ENCODE peak calls at places on chromosomes 6 and 20, in eight cellular contexts. One of them, this sample, is unnamed.

GRCh38 chr6:48474764-48475674 is 364.0 kb upstream of the PTCHD4 start:
- DNase-seq in brain microvascular endothelial cell: no peak
- DNase-seq in epithelial cell of esophagus: peak; percentile 83
- DNase-seq in tibial artery: no peak
- DNase-seq in stimulated activated CD4-positive, alpha-beta T cell treated with anti-CD3 and anti-CD28 coated beads, TNF-alpha, amount 100 ng/mL, for 24 hours: no peak
- DNase-seq in cardiac muscle cell: peak; percentile 54
- DNase-seq in activated T-helper 1 cell treated with anti-CD3 and anti-CD28 coated beads, Interleukin-2, amount 50 U/mL, for 16 hours: no peak
- DNase-seq in Calu3: no peak
- DNase-seq in this sample: no peak

GRCh38 chr6:104050455-104050854 is 809.3 kb downstream of the HACE1 start:
- DNase-seq in Calu3: no peak
- DNase-seq in activated T-helper 1 cell treated with anti-CD3 and anti-CD28 coated beads, Interleukin-2, amount 50 U/mL, for 16 hours: no peak
- DNase-seq in brain microvascular endothelial cell: no peak
- DNase-seq in cardiac muscle cell: no peak
- DNase-seq in tibial artery: no peak
- DNase-seq in epithelial cell of esophagus: peak; percentile 18
- DNase-seq in stimulated activated CD4-positive, alpha-beta T cell treated with anti-CD3 and anti-CD28 coated beads, TNF-alpha, amount 100 ng/mL, for 24 hours: no peak
- DNase-seq in this sample: no peak

GRCh38 chr6:9200712-9201111 is 765.4 kb upstream of the SLC35B3 start:
- DNase-seq in stimulated activated CD4-positive, alpha-beta T cell treated with anti-CD3 and anti-CD28 coated beads, TNF-alpha, amount 100 ng/mL, for 24 hours: no peak
- DNase-seq in Calu3: no peak
- DNase-seq in tibial artery: no peak
- DNase-seq in epithelial cell of esophagus: no peak
- DNase-seq in activated T-helper 1 cell treated with anti-CD3 and anti-CD28 coated beads, Interleukin-2, amount 50 U/mL, for 16 hours: no peak
- DNase-seq in cardiac muscle cell: no peak
- DNase-seq in brain microvascular endothelial cell: no peak
- DNase-seq in this sample: no peak

GRCh38 chr6:126054258-126054702 is 67.9 kb downstream of the TRMT11 start:
- DNase-seq in epithelial cell of esophagus: no peak
- DNase-seq in tibial artery: no peak
- DNase-seq in stimulated activated CD4-positive, alpha-beta T cell treated with anti-CD3 and anti-CD28 coated beads, TNF-alpha, amount 100 ng/mL, for 24 hours: no peak
- DNase-seq in activated T-helper 1 cell treated with anti-CD3 and anti-CD28 coated beads, Interleukin-2, amount 50 U/mL, for 16 hours: no peak
- DNase-seq in Calu3: no peak
- DNase-seq in brain microvascular endothelial cell: peak; percentile 37
- DNase-seq in cardiac muscle cell: peak; percentile 37
- DNase-seq in this sample: no peak

GRCh38 chr6:144662812-144663211 is 377.7 kb downstream of the UTRN start:
- DNase-seq in stimulated activated CD4-positive, alpha-beta T cell treated with anti-CD3 and anti-CD28 coated beads, TNF-alpha, amount 100 ng/mL, for 24 hours: no peak
- DNase-seq in brain microvascular endothelial cell: no peak
- DNase-seq in Calu3: no peak
- DNase-seq in epithelial cell of esophagus: peak; percentile 58
- DNase-seq in tibial artery: no peak
- DNase-seq in activated T-helper 1 cell treated with anti-CD3 and anti-CD28 coated beads, Interleukin-2, amount 50 U/mL, for 16 hours: no peak
- DNase-seq in cardiac muscle cell: no peak
- DNase-seq in this sample: no peak

GRCh38 chr20:63772781-63773520 is 33.4 kb downstream of the SLC2A4RG start:
- DNase-seq in brain microvascular endothelial cell: no peak
- DNase-seq in Calu3: no peak
- DNase-seq in epithelial cell of esophagus: peak; percentile 16
- DNase-seq in activated T-helper 1 cell treated with anti-CD3 and anti-CD28 coated beads, Interleukin-2, amount 50 U/mL, for 16 hours: no peak
- DNase-seq in stimulated activated CD4-positive, alpha-beta T cell treated with anti-CD3 and anti-CD28 coated beads, TNF-alpha, amount 100 ng/mL, for 24 hours: no peak
- DNase-seq in cardiac muscle cell: no peak
- DNase-seq in tibial artery: no peak
- DNase-seq in this sample: no peak

GRCh38 chr20:32917191-32917950 is 58.6 kb downstream of the EFCAB8 start:
- DNase-seq in epithelial cell of esophagus: no peak
- DNase-seq in brain microvascular endothelial cell: no peak
- DNase-seq in activated T-helper 1 cell treated with anti-CD3 and anti-CD28 coated beads, Interleukin-2, amount 50 U/mL, for 16 hours: no peak
- DNase-seq in tibial artery: no peak
- DNase-seq in Calu3: no peak
- DNase-seq in stimulated activated CD4-positive, alpha-beta T cell treated with anti-CD3 and anti-CD28 coated beads, TNF-alpha, amount 100 ng/mL, for 24 hours: no peak
- DNase-seq in cardiac muscle cell: no peak
- DNase-seq in this sample: peak; percentile 31

GRCh38 chr20:14434379-14435136 is 97.1 kb upstream of the FLRT3 start:
- DNase-seq in activated T-helper 1 cell treated with anti-CD3 and anti-CD28 coated beads, Interleukin-2, amount 50 U/mL, for 16 hours: no peak
- DNase-seq in stimulated activated CD4-positive, alpha-beta T cell treated with anti-CD3 and anti-CD28 coated beads, TNF-alpha, amount 100 ng/mL, for 24 hours: no peak
- DNase-seq in cardiac muscle cell: no peak
- DNase-seq in Calu3: no peak
- DNase-seq in tibial artery: no peak
- DNase-seq in epithelial cell of esophagus: peak; percentile 99
- DNase-seq in brain microvascular endothelial cell: peak; percentile 17
- DNase-seq in this sample: no peak

GRCh38 chr6:19879663-19880062 is 42.5 kb downstream of the ID4 start:
- DNase-seq in tibial artery: no peak
- DNase-seq in brain microvascular endothelial cell: no peak
- DNase-seq in epithelial cell of esophagus: peak; percentile 11
- DNase-seq in cardiac muscle cell: no peak
- DNase-seq in activated T-helper 1 cell treated with anti-CD3 and anti-CD28 coated beads, Interleukin-2, amount 50 U/mL, for 16 hours: no peak
- DNase-seq in Calu3: no peak
- DNase-seq in stimulated activated CD4-positive, alpha-beta T cell treated with anti-CD3 and anti-CD28 coated beads, TNF-alpha, amount 100 ng/mL, for 24 hours: no peak
- DNase-seq in this sample: no peak

GRCh38 chr6:139751179-139751578 is 376.7 kb upstream of the CITED2 start:
- DNase-seq in epithelial cell of esophagus: peak; percentile 16
- DNase-seq in cardiac muscle cell: no peak
- DNase-seq in activated T-helper 1 cell treated with anti-CD3 and anti-CD28 coated beads, Interleukin-2, amount 50 U/mL, for 16 hours: no peak
- DNase-seq in Calu3: no peak
- DNase-seq in stimulated activated CD4-positive, alpha-beta T cell treated with anti-CD3 and anti-CD28 coated beads, TNF-alpha, amount 100 ng/mL, for 24 hours: no peak
- DNase-seq in brain microvascular endothelial cell: no peak
- DNase-seq in tibial artery: no peak
- DNase-seq in this sample: no peak

GRCh38 chr6:45538636-45539035 is 160.9 kb upstream of the SUPT3H start:
- DNase-seq in tibial artery: peak; percentile 65
- DNase-seq in epithelial cell of esophagus: no peak
- DNase-seq in stimulated activated CD4-positive, alpha-beta T cell treated with anti-CD3 and anti-CD28 coated beads, TNF-alpha, amount 100 ng/mL, for 24 hours: no peak
- DNase-seq in Calu3: no peak
- DNase-seq in cardiac muscle cell: peak; percentile 27
- DNase-seq in activated T-helper 1 cell treated with anti-CD3 and anti-CD28 coated beads, Interleukin-2, amount 50 U/mL, for 16 hours: no peak
- DNase-seq in brain microvascular endothelial cell: no peak
- DNase-seq in this sample: peak; percentile 83

GRCh38 chr20:25987073-25987927 is 290.6 kb upstream of the ZNF337 start:
- DNase-seq in Calu3: no peak
- DNase-seq in cardiac muscle cell: peak; percentile 63
- DNase-seq in tibial artery: no peak
- DNase-seq in epithelial cell of esophagus: peak; percentile 18
- DNase-seq in stimulated activated CD4-positive, alpha-beta T cell treated with anti-CD3 and anti-CD28 coated beads, TNF-alpha, amount 100 ng/mL, for 24 hours: peak; percentile 18
- DNase-seq in brain microvascular endothelial cell: peak; percentile 35
- DNase-seq in activated T-helper 1 cell treated with anti-CD3 and anti-CD28 coated beads, Interleukin-2, amount 50 U/mL, for 16 hours: peak; percentile 26
- DNase-seq in this sample: no peak

GRCh38 chr6:161001421-161001820 is 9.9 kb downstream of the MAP3K4 start:
- DNase-seq in brain microvascular endothelial cell: no peak
- DNase-seq in tibial artery: no peak
- DNase-seq in epithelial cell of esophagus: peak; percentile 72
- DNase-seq in activated T-helper 1 cell treated with anti-CD3 and anti-CD28 coated beads, Interleukin-2, amount 50 U/mL, for 16 hours: no peak
- DNase-seq in Calu3: no peak
- DNase-seq in cardiac muscle cell: no peak
- DNase-seq in stimulated activated CD4-positive, alpha-beta T cell treated with anti-CD3 and anti-CD28 coated beads, TNF-alpha, amount 100 ng/mL, for 24 hours: no peak
- DNase-seq in this sample: no peak

GRCh38 chr6:74181471-74181870 is 485.5 kb downstream of the CD109 start:
- DNase-seq in epithelial cell of esophagus: no peak
- DNase-seq in stimulated activated CD4-positive, alpha-beta T cell treated with anti-CD3 and anti-CD28 coated beads, TNF-alpha, amount 100 ng/mL, for 24 hours: no peak
- DNase-seq in Calu3: no peak
- DNase-seq in tibial artery: no peak
- DNase-seq in activated T-helper 1 cell treated with anti-CD3 and anti-CD28 coated beads, Interleukin-2, amount 50 U/mL, for 16 hours: no peak
- DNase-seq in brain microvascular endothelial cell: no peak
- DNase-seq in cardiac muscle cell: no peak
- DNase-seq in this sample: no peak

GRCh38 chr20:33733654-33734576 is 2.1 kb downstream of the ZNF341 start:
- DNase-seq in brain microvascular endothelial cell: peak; percentile 52
- DNase-seq in cardiac muscle cell: peak; percentile 84
- DNase-seq in stimulated activated CD4-positive, alpha-beta T cell treated with anti-CD3 and anti-CD28 coated beads, TNF-alpha, amount 100 ng/mL, for 24 hours: no peak
- DNase-seq in epithelial cell of esophagus: peak; percentile 63
- DNase-seq in activated T-helper 1 cell treated with anti-CD3 and anti-CD28 coated beads, Interleukin-2, amount 50 U/mL, for 16 hours: no peak
- DNase-seq in Calu3: peak; percentile 80
- DNase-seq in tibial artery: no peak
- DNase-seq in this sample: no peak

GRCh38 chr6:73694711-73695411 is 1.1 kb upstream of the CD109 start:
- DNase-seq in tibial artery: no peak
- DNase-seq in stimulated activated CD4-positive, alpha-beta T cell treated with anti-CD3 and anti-CD28 coated beads, TNF-alpha, amount 100 ng/mL, for 24 hours: no peak
- DNase-seq in epithelial cell of esophagus: peak; percentile 64
- DNase-seq in cardiac muscle cell: peak; percentile 50
- DNase-seq in brain microvascular endothelial cell: no peak
- DNase-seq in activated T-helper 1 cell treated with anti-CD3 and anti-CD28 coated beads, Interleukin-2, amount 50 U/mL, for 16 hours: no peak
- DNase-seq in Calu3: no peak
- DNase-seq in this sample: no peak